ENCODE peak calls at places on chromosomes 7 and 10, in seven cellular contexts. One of them, this sample, is unnamed.

GRCh38 chr7:29228289-29229011 is 33.9 kb downstream of the CHN2 start:
- DNase-seq in HCEC 1CT: no peak
- DNase-seq in CD4-positive, alpha-beta T cell: no peak
- DNase-seq in foreskin fibroblast: no peak
- DNase-seq in stimulated activated CD8-positive, alpha-beta memory T cell treated with anti-CD3 and anti-CD28 coated beads, Interleukin-15, amount 100 ng/mL, for 24 hours: no peak
- DNase-seq in activated T-helper 9 cell treated with anti-CD3 and anti-CD28 coated beads, Interleukin-2, amount 50 U/mL, for 16 hours: no peak
- DNase-seq in posterior cingulate gyrus: no peak
- DNase-seq in this sample: no peak

GRCh38 chr7:127667017-127667670 is 15.2 kb downstream of the SND1 start:
- DNase-seq in HCEC 1CT: peak; percentile 90
- DNase-seq in CD4-positive, alpha-beta T cell: no peak
- DNase-seq in foreskin fibroblast: peak; percentile 41
- DNase-seq in stimulated activated CD8-positive, alpha-beta memory T cell treated with anti-CD3 and anti-CD28 coated beads, Interleukin-15, amount 100 ng/mL, for 24 hours: no peak
- DNase-seq in activated T-helper 9 cell treated with anti-CD3 and anti-CD28 coated beads, Interleukin-2, amount 50 U/mL, for 16 hours: no peak
- DNase-seq in posterior cingulate gyrus: no peak
- DNase-seq in this sample: no peak

GRCh38 chr10:122373713-122374112 is 795 bp upstream of the PLEKHA1 start:
- DNase-seq in HCEC 1CT: peak; percentile 7
- DNase-seq in CD4-positive, alpha-beta T cell: no peak
- DNase-seq in foreskin fibroblast: peak; percentile 19
- DNase-seq in stimulated activated CD8-positive, alpha-beta memory T cell treated with anti-CD3 and anti-CD28 coated beads, Interleukin-15, amount 100 ng/mL, for 24 hours: no peak
- DNase-seq in activated T-helper 9 cell treated with anti-CD3 and anti-CD28 coated beads, Interleukin-2, amount 50 U/mL, for 16 hours: no peak
- DNase-seq in posterior cingulate gyrus: no peak
- DNase-seq in this sample: no peak

GRCh38 chr7:30924624-30925023 is 13.0 kb downstream of the AQP1 start:
- DNase-seq in HCEC 1CT: no peak
- DNase-seq in CD4-positive, alpha-beta T cell: no peak
- DNase-seq in foreskin fibroblast: no peak
- DNase-seq in stimulated activated CD8-positive, alpha-beta memory T cell treated with anti-CD3 and anti-CD28 coated beads, Interleukin-15, amount 100 ng/mL, for 24 hours: no peak
- DNase-seq in activated T-helper 9 cell treated with anti-CD3 and anti-CD28 coated beads, Interleukin-2, amount 50 U/mL, for 16 hours: no peak
- DNase-seq in posterior cingulate gyrus: no peak
- DNase-seq in this sample: no peak

GRCh38 chr7:81154565-81154964 is 235.7 kb upstream of the SEMA3C start:
- DNase-seq in HCEC 1CT: no peak
- DNase-seq in CD4-positive, alpha-beta T cell: no peak
- DNase-seq in foreskin fibroblast: no peak
- DNase-seq in stimulated activated CD8-positive, alpha-beta memory T cell treated with anti-CD3 and anti-CD28 coated beads, Interleukin-15, amount 100 ng/mL, for 24 hours: no peak
- DNase-seq in activated T-helper 9 cell treated with anti-CD3 and anti-CD28 coated beads, Interleukin-2, amount 50 U/mL, for 16 hours: no peak
- DNase-seq in posterior cingulate gyrus: no peak
- DNase-seq in this sample: no peak

GRCh38 chr10:77498829-77499228 is 138.8 kb downstream of the KCNMA1 start:
- DNase-seq in HCEC 1CT: no peak
- DNase-seq in CD4-positive, alpha-beta T cell: no peak
- DNase-seq in foreskin fibroblast: no peak
- DNase-seq in stimulated activated CD8-positive, alpha-beta memory T cell treated with anti-CD3 and anti-CD28 coated beads, Interleukin-15, amount 100 ng/mL, for 24 hours: no peak
- DNase-seq in activated T-helper 9 cell treated with anti-CD3 and anti-CD28 coated beads, Interleukin-2, amount 50 U/mL, for 16 hours: no peak
- DNase-seq in posterior cingulate gyrus: no peak
- DNase-seq in this sample: no peak

GRCh38 chr7:33539198-33539597 is 366.1 kb upstream of the BMPER start:
- DNase-seq in HCEC 1CT: no peak
- DNase-seq in CD4-positive, alpha-beta T cell: no peak
- DNase-seq in foreskin fibroblast: no peak
- DNase-seq in stimulated activated CD8-positive, alpha-beta memory T cell treated with anti-CD3 and anti-CD28 coated beads, Interleukin-15, amount 100 ng/mL, for 24 hours: no peak
- DNase-seq in activated T-helper 9 cell treated with anti-CD3 and anti-CD28 coated beads, Interleukin-2, amount 50 U/mL, for 16 hours: no peak
- DNase-seq in posterior cingulate gyrus: no peak
- DNase-seq in this sample: no peak

GRCh38 chr10:30984563-30985328 is 46.9 kb downstream of the ZNF438 start:
- DNase-seq in HCEC 1CT: peak; percentile 75
- DNase-seq in CD4-positive, alpha-beta T cell: no peak
- DNase-seq in foreskin fibroblast: no peak
- DNase-seq in stimulated activated CD8-positive, alpha-beta memory T cell treated with anti-CD3 and anti-CD28 coated beads, Interleukin-15, amount 100 ng/mL, for 24 hours: no peak
- DNase-seq in activated T-helper 9 cell treated with anti-CD3 and anti-CD28 coated beads, Interleukin-2, amount 50 U/mL, for 16 hours: no peak
- DNase-seq in posterior cingulate gyrus: no peak
- DNase-seq in this sample: no peak

GRCh38 chr7:46145412-46145811 is 224.3 kb upstream of the IGFBP3 start:
- DNase-seq in HCEC 1CT: peak; percentile 97
- DNase-seq in CD4-positive, alpha-beta T cell: no peak
- DNase-seq in foreskin fibroblast: peak; percentile 96
- DNase-seq in stimulated activated CD8-positive, alpha-beta memory T cell treated with anti-CD3 and anti-CD28 coated beads, Interleukin-15, amount 100 ng/mL, for 24 hours: no peak
- DNase-seq in activated T-helper 9 cell treated with anti-CD3 and anti-CD28 coated beads, Interleukin-2, amount 50 U/mL, for 16 hours: no peak
- DNase-seq in posterior cingulate gyrus: no peak
- DNase-seq in this sample: no peak

GRCh38 chr10:132590094-132590751 is 52.6 kb downstream of the INPP5A start:
- DNase-seq in HCEC 1CT: no peak
- DNase-seq in CD4-positive, alpha-beta T cell: no peak
- DNase-seq in foreskin fibroblast: no peak
- DNase-seq in stimulated activated CD8-positive, alpha-beta memory T cell treated with anti-CD3 and anti-CD28 coated beads, Interleukin-15, amount 100 ng/mL, for 24 hours: no peak
- DNase-seq in activated T-helper 9 cell treated with anti-CD3 and anti-CD28 coated beads, Interleukin-2, amount 50 U/mL, for 16 hours: no peak
- DNase-seq in posterior cingulate gyrus: no peak
- DNase-seq in this sample: no peak

GRCh38 chr7:27617651-27618381 is 44.9 kb downstream of the HIBADH start:
- DNase-seq in HCEC 1CT: no peak
- DNase-seq in CD4-positive, alpha-beta T cell: no peak
- DNase-seq in foreskin fibroblast: no peak
- DNase-seq in stimulated activated CD8-positive, alpha-beta memory T cell treated with anti-CD3 and anti-CD28 coated beads, Interleukin-15, amount 100 ng/mL, for 24 hours: no peak
- DNase-seq in activated T-helper 9 cell treated with anti-CD3 and anti-CD28 coated beads, Interleukin-2, amount 50 U/mL, for 16 hours: no peak
- DNase-seq in posterior cingulate gyrus: no peak
- DNase-seq in this sample: no peak

This sample was measured in T-helper 22 cell.